ENCODE peak calls at places on chromosomes 1 and 21, in seven cellular contexts. One of them, this sample, is unnamed.

GRCh38 chr1:222034790-222035189 is 292.9 kb upstream of the DUSP10 start:
- DNase-seq in GM13976: no peak
- DNase-seq in NCI-H446 treated with DMSO at 0.1 percent for 48 hours: peak
- DNase-seq in lung microvascular endothelial cell: no peak
- DNase-seq in COLO829: no peak
- DNase-seq in GM20000: no peak
- DNase-seq in T-cell: no peak
- DNase-seq in this sample: no peak

GRCh38 chr1:161962094-161962887 is 61.4 kb downstream of the OLFML2B start:
- DNase-seq in GM13976: peak
- DNase-seq in NCI-H446 treated with DMSO at 0.1 percent for 48 hours: no peak
- DNase-seq in lung microvascular endothelial cell: peak
- DNase-seq in COLO829: peak
- DNase-seq in GM20000: peak
- DNase-seq in T-cell: no peak
- DNase-seq in this sample: no peak

GRCh38 chr1:164361927-164362326 is 197.1 kb upstream of the PBX1 start:
- DNase-seq in GM13976: no peak
- DNase-seq in NCI-H446 treated with DMSO at 0.1 percent for 48 hours: no peak
- DNase-seq in lung microvascular endothelial cell: no peak
- DNase-seq in COLO829: no peak
- DNase-seq in GM20000: no peak
- DNase-seq in T-cell: no peak
- DNase-seq in this sample: no peak

GRCh38 chr1:3625151-3625907 is 514 bp downstream of the TPRG1L start:
- DNase-seq in GM13976: no peak
- DNase-seq in NCI-H446 treated with DMSO at 0.1 percent for 48 hours: no peak
- DNase-seq in lung microvascular endothelial cell: peak
- DNase-seq in COLO829: peak
- DNase-seq in GM20000: no peak
- DNase-seq in T-cell: peak
- DNase-seq in this sample: no peak

GRCh38 chr21:36080386-36080785 is 10.6 kb downstream of the CBR1 start:
- DNase-seq in GM13976: no peak
- DNase-seq in NCI-H446 treated with DMSO at 0.1 percent for 48 hours: no peak
- DNase-seq in lung microvascular endothelial cell: no peak
- DNase-seq in COLO829: no peak
- DNase-seq in GM20000: no peak
- DNase-seq in T-cell: no peak
- DNase-seq in this sample: no peak

GRCh38 chr1:65395887-65396612 is 24.4 kb upstream of the LEPR start:
- DNase-seq in GM13976: no peak
- DNase-seq in NCI-H446 treated with DMSO at 0.1 percent for 48 hours: no peak
- DNase-seq in lung microvascular endothelial cell: peak
- DNase-seq in COLO829: no peak
- DNase-seq in GM20000: no peak
- DNase-seq in T-cell: no peak
- DNase-seq in this sample: no peak

GRCh38 chr1:240776237-240776636 is 164.3 kb upstream of the GREM2 start:
- DNase-seq in GM13976: no peak
- DNase-seq in NCI-H446 treated with DMSO at 0.1 percent for 48 hours: no peak
- DNase-seq in lung microvascular endothelial cell: no peak
- DNase-seq in COLO829: no peak
- DNase-seq in GM20000: no peak
- DNase-seq in T-cell: no peak
- DNase-seq in this sample: no peak

GRCh38 chr1:91511386-91511785 is 10.7 kb downstream of the CDC7 start:
- DNase-seq in GM13976: no peak
- DNase-seq in NCI-H446 treated with DMSO at 0.1 percent for 48 hours: peak
- DNase-seq in lung microvascular endothelial cell: peak
- DNase-seq in COLO829: peak
- DNase-seq in GM20000: no peak
- DNase-seq in T-cell: no peak
- DNase-seq in this sample: peak

GRCh38 chr21:22813201-22813600 is 1815.0 kb downstream of the NCAM2 start:
- DNase-seq in GM13976: no peak
- DNase-seq in NCI-H446 treated with DMSO at 0.1 percent for 48 hours: no peak
- DNase-seq in lung microvascular endothelial cell: no peak
- DNase-seq in COLO829: peak
- DNase-seq in GM20000: no peak
- DNase-seq in T-cell: no peak
- DNase-seq in this sample: no peak

GRCh38 chr21:26835714-26836265 is 9.4 kb downstream of the ADAMTS1 start:
- DNase-seq in GM13976: no peak
- DNase-seq in NCI-H446 treated with DMSO at 0.1 percent for 48 hours: no peak
- DNase-seq in lung microvascular endothelial cell: no peak
- DNase-seq in COLO829: no peak
- DNase-seq in GM20000: no peak
- DNase-seq in T-cell: no peak
- DNase-seq in this sample: no peak

GRCh38 chr1:248853023-248853422 is 5.9 kb downstream of the ZNF692 start:
- DNase-seq in GM13976: no peak
- DNase-seq in NCI-H446 treated with DMSO at 0.1 percent for 48 hours: peak
- DNase-seq in lung microvascular endothelial cell: no peak
- DNase-seq in COLO829: no peak
- DNase-seq in GM20000: no peak
- DNase-seq in T-cell: no peak
- DNase-seq in this sample: no peak

GRCh38 chr1:53043271-53043670 is 18.7 kb upstream of the PODN start:
- DNase-seq in GM13976: no peak
- DNase-seq in NCI-H446 treated with DMSO at 0.1 percent for 48 hours: no peak
- DNase-seq in lung microvascular endothelial cell: peak
- DNase-seq in COLO829: no peak
- DNase-seq in GM20000: no peak
- DNase-seq in T-cell: no peak
- DNase-seq in this sample: no peak

GRCh38 chr1:39872698-39873097 is 10.6 kb downstream of the TRIT1 start:
- DNase-seq in GM13976: no peak
- DNase-seq in NCI-H446 treated with DMSO at 0.1 percent for 48 hours: no peak
- DNase-seq in lung microvascular endothelial cell: no peak
- DNase-seq in COLO829: no peak
- DNase-seq in GM20000: no peak
- DNase-seq in T-cell: no peak
- DNase-seq in this sample: no peak

GRCh38 chr1:17673335-17674075 is 81.6 kb upstream of the ACTL8 start:
- DNase-seq in GM13976: no peak
- DNase-seq in NCI-H446 treated with DMSO at 0.1 percent for 48 hours: no peak
- DNase-seq in lung microvascular endothelial cell: no peak
- DNase-seq in COLO829: no peak
- DNase-seq in GM20000: no peak
- DNase-seq in T-cell: no peak
- DNase-seq in this sample: no peak